ENCODE peak calls at places on chromosomes 11 and 22, in four cellular contexts. H is heart right ventricle, J is tibial artery, Q is psoas muscle. W is an unnamed sample.

GRCh38 chr22:24305260-24305692 is 34.6 kb downstream of the SPECC1L start:
- DNase-seq in J (no peak), H (no peak), Q (no peak), W (no peak)

GRCh38 chr11:65695459-65696241 is 16.4 kb upstream of the KAT5 start:
- DNase-seq in J (no peak), H (peak), Q (no peak), W (no peak)

GRCh38 chr11:11553595-11553994 is 68.2 kb downstream of the GALNT18 start:
- DNase-seq in Q (no peak), H (peak), J (peak), W (no peak)

GRCh38 chr11:78840190-78840589 is 265.5 kb upstream of the NARS2 start:
- DNase-seq in Q (no peak), J (no peak), H (no peak), W (no peak)

GRCh38 chr22:34055525-34056200 is 135.4 kb upstream of the LARGE1 start:
- DNase-seq in J (no peak), Q (no peak), H (no peak), W (no peak)

GRCh38 chr22:35630387-35630793 is 13.3 kb upstream of the MB start:
- DNase-seq in H (no peak), Q (no peak), J (no peak), W (no peak)

GRCh38 chr11:65213322-65214211 is 31.8 kb downstream of the CAPN1 start:
- DNase-seq in Q (no peak), H (no peak), J (no peak), W (no peak)

GRCh38 chr11:126598344-126599092 is 243.0 kb downstream of the ST3GAL4 start:
- DNase-seq in H (no peak), Q (no peak), J (no peak), W (no peak)

GRCh38 chr22:40487663-40488249 is 117.4 kb downstream of the SGSM3 start:
- DNase-seq in J (no peak), Q (no peak), H (no peak), W (no peak)

GRCh38 chr11:73143126-73143838 is 1.2 kb upstream of the FCHSD2 start:
- DNase-seq in J (no peak), H (no peak), Q (no peak), W (no peak)

GRCh38 chr11:4370166-4370565 is 2.0 kb upstream of the OR52B4 start:
- DNase-seq in Q (no peak), J (no peak), H (no peak), W (no peak)

GRCh38 chr11:9320047-9320446 is 5.7 kb upstream of the TMEM41B start:
- DNase-seq in J (no peak), Q (no peak), H (no peak), W (no peak)

GRCh38 chr11:121369366-121369765 is 76.8 kb downstream of the SC5D start:
- DNase-seq in H (no peak), Q (no peak), J (no peak), W (no peak)

GRCh38 chr11:64765841-64766682 is 6.3 kb upstream of the PYGM start:
- DNase-seq in Q (peak), J (peak), H (no peak), W (no peak)

GRCh38 chr11:46537851-46538295 is 56.0 kb downstream of the AMBRA1 start:
- DNase-seq in J (no peak), Q (peak), H (peak), W (no peak)

GRCh38 chr22:45427114-45427513 is 13.6 kb downstream of the RIBC2 start:
- DNase-seq in J (peak), H (no peak), Q (no peak), W (no peak)

GRCh38 chr11:45414082-45414481 is 127.9 kb upstream of the SYT13 start:
- DNase-seq in Q (no peak), H (no peak), J (no peak), W (no peak)

GRCh38 chr11:115958089-115959000 is 454.1 kb upstream of the CADM1 start:
- DNase-seq in J (no peak), H (no peak), Q (no peak), W (no peak)

GRCh38 chr11:88779551-88779950 is 286.2 kb downstream of the GRM5 start:
- DNase-seq in Q (no peak), J (no peak), H (no peak), W (no peak)

GRCh38 chr11:6505577-6506240 is 8.6 kb downstream of the DNHD1 start:
- DNase-seq in J (no peak), H (no peak), Q (no peak), W (no peak)

GRCh38 chr11:9752091-9752490 is 88.2 kb downstream of the SWAP70 start:
- DNase-seq in Q (no peak), H (peak), J (no peak), W (no peak)

GRCh38 chr11:134791102-134791501 is 379.1 kb upstream of the B3GAT1 start:
- DNase-seq in H (no peak), Q (no peak), J (no peak), W (no peak)

GRCh38 chr22:33897621-33897910 is 22.7 kb downstream of the LARGE1 start:
- DNase-seq in H (no peak), J (no peak), Q (no peak), W (no peak)

GRCh38 chr11:45655831-45656230 is 9.6 kb downstream of the CHST1 start:
- DNase-seq in Q (no peak), H (no peak), J (no peak), W (no peak)

GRCh38 chr11:107251298-107251697 is 206.3 kb downstream of the CWF19L2 start:
- DNase-seq in J (no peak), H (no peak), Q (no peak), W (no peak)

GRCh38 chr11:71145988-71146824 is 106.2 kb downstream of the SHANK2 start:
- DNase-seq in J (no peak), Q (no peak), H (no peak), W (no peak)

GRCh38 chr11:45857834-45858492 is 10.7 kb downstream of the CRY2 start:
- DNase-seq in J (peak), H (peak), Q (peak), W (no peak)

GRCh38 chr22:44205713-44206645 is 25.3 kb downstream of the PARVG start:
- DNase-seq in Q (no peak), H (no peak), J (no peak), W (no peak)

GRCh38 chr11:8222820-8223512 is 40.7 kb downstream of the LMO1 start:
- DNase-seq in J (no peak), H (no peak), Q (no peak), W (no peak)

GRCh38 chr11:2574043-2574552 is 125.7 kb downstream of the KCNQ1OT1 start:
- DNase-seq in Q (peak), J (peak), H (peak), W (peak)

GRCh38 chr11:110793556-110793955 is 81.3 kb upstream of the ARHGAP20 start:
- DNase-seq in J (no peak), Q (no peak), H (no peak), W (no peak)

GRCh38 chr22:30373331-30374325 is 13.6 kb downstream of the RNF215 start:
- DNase-seq in J (no peak), H (no peak), Q (no peak), W (no peak)

GRCh38 chr11:91243630-91244029 is 981.0 kb upstream of the FAT3 start:
- DNase-seq in H (no peak), Q (no peak), J (no peak), W (no peak)

GRCh38 chr22:19991645-19992451 is 24.8 kb downstream of the ARVCF start:
- DNase-seq in Q (peak), J (peak), H (peak), W (no peak)

GRCh38 chr11:2651826-2652237 is 48.0 kb downstream of the KCNQ1OT1 start:
- DNase-seq in Q (no peak), H (no peak), J (no peak), W (no peak)

GRCh38 chr11:79237676-79238075 is 203.2 kb downstream of the TENM4 start:
- DNase-seq in H (no peak), Q (no peak), J (no peak), W (no peak)

GRCh38 chr11:44818110-44818509 is 91.3 kb downstream of the TSPAN18 start:
- DNase-seq in J (no peak), H (no peak), Q (no peak), W (no peak)

GRCh38 chr22:36052505-36052941 is 23.9 kb upstream of the RBFOX2 start:
- DNase-seq in Q (no peak), H (no peak), J (no peak), W (no peak)

GRCh38 chr11:73242291-73243092 is 24.4 kb downstream of the P2RY2 start:
- DNase-seq in H (peak), Q (peak), J (peak), W (peak)

DNA sequence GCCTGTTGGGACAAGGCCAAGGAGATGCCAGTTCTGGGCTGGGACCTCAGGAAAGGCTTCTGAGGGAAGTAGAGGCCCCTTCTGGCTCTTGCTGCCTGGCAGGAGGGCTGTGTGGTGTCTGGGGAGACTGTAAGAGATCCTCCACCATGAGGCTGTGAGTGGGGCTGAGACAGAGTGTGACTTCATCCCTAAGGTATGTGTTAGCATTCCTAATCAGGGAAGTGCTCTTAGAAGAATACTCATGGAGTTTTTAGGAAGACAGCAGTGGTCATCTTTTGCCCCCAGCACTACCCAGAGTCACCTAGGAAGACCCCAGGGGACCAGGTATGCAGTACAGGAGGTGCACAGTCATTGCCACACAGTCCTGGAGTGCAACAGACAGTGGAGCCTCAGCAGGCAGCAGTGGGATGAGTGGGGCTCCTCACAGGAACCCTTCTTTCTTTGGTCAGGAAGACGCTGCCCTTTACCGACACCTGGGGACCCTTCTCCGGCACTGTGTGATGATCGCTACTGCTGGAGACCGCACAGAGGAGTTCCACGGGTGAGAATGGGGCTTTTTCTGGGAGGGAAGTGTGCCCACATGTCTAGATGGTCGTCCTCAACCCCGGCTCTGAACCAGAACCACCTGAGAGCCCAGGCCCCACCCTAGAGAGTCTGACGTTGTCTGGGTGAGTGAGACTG is 2.8 kb downstream of the RIC8A start:
- DNase-seq in H (no peak), Q (no peak), J (no peak), W (peak)
- H3K4me3 ChIP-seq in H (peak), Q (peak), J (peak), W (peak)

DNA sequence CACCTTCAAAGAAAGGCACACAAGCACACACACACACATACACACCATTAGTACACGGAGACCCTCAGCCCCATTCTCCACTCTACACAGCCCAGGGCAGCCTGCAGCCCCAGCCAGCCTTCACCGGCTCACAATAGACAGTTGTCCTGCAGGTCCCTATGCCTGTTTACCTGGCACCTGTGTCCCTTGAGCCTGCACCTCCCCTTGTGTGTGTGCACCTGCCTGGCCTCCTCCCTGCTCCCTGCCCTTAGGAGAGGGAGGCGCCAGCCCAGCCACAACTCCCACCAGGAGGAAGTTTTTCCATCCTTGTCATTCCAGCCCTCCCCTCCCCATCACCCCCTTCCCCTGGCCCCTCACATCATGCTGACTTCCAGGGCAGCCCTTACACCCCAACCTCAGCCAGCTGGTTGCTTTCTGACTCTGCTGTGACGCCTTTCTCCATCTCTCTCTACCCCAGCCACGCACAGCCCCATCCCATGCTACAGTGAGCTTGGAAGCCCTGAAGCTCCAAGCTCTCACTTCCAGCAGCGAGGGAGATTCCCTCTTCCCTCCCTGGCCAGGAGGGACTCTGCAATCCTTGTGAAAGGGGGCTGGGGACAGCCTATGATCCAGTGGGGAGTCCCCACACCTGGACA is 4.4 kb downstream of the AHNAK start:
- DNase-seq in Q (no peak), J (no peak), H (no peak), W (no peak)
- H3K4me3 ChIP-seq in Q (peak), J (peak), H (peak), W (peak)

DNA sequence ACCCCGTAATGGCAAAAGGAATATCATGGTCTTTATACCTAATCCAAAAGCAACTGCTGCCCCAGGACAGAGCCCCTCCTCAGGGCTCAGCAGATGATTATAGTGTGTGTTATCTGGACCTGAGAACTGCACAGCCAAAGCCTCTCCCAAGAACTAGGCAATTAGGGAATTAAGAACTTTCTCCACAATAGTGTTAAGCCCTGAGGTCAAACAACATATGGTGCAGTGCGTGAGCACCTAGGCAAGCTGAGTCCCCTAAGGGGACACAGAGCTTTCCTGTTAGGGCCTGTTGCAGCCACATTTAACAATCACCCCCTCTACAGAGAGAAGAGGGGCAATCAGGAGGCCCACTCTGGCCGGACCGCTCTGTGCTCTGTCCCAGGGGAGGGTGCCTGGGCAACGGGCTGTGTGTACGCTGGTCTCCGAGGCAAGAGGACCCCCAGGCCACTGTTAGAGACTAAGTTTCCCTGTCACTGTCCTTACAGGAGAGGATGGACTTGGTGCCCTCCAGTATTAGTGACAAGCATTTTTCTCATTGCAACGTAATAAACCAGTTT is 1.4 kb upstream of the KCNJ5 start:
- DNase-seq in J (no peak), H (no peak), Q (no peak), W (no peak)
- H3K4me3 ChIP-seq in J (no peak), H (no peak), Q (no peak), W (no peak)

GRCh38 chr22:50271011-50271394 is 823 bp upstream of the MAPK11 start:
- DNase-seq in Q (no peak), H (no peak), J (no peak), W (no peak)

GRCh38 chr22:50270302-50271010 is at the start of gene MAPK11:
- DNase-seq in H (peak), J (peak), Q (peak), W (no peak)

GRCh38 chr22:50272103-50272782 is 2.1 kb upstream of the MAPK11 start:
- DNase-seq in J (no peak), H (no peak), Q (no peak), W (no peak)

GRCh38 chr22:50269573-50270301 is 443 bp downstream of the MAPK11 start:
- DNase-seq in Q (no peak), J (no peak), H (peak), W (no peak)

DNA sequence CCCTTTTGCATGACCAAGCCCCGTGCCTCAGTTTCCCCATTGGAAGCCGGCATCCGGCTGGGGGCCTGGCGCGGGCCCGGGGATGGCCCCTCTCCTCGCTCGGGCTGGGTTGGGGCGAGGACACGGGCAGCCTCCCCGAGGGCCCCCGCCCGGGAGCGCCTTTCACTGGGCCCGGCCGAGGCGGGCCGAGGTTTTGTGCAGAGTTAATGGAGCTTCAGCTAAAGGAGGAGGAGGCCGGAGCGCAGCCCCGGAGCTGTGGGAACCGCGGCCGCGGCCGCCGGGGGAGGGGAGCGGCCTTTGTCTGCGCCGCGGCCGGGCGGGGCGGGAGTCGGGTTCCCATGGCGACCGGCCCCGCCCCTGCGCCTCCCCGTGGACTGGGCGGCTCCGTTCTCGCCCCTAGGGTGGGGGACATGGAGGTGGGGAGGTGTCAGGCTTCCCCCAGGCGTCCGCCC is 1.4 kb upstream of the MAPK11 start:
- DNase-seq in Q (peak), H (peak), J (no peak), W (peak)
- H3K4me3 ChIP-seq in Q (peak), H (peak), J (peak), W (peak)

GRCh38 chr22:50259302-50259701 is 2.2 kb downstream of the MAPK12 start:
- DNase-seq in Q (no peak), H (no peak), J (no peak), W (no peak)

GRCh38 chr22:50258361-50259292 is 2.9 kb downstream of the MAPK12 start:
- DNase-seq in Q (peak), H (peak), J (no peak), W (no peak)

GRCh38 chr22:50260801-50261614 is 475 bp downstream of the MAPK12 start:
- DNase-seq in Q (no peak), J (no peak), H (peak), W (no peak)

GRCh38 chr22:50261615-50262459 is at the start of gene MAPK12:
- DNase-seq in H (peak), Q (peak), J (no peak), W (no peak)

DNA sequence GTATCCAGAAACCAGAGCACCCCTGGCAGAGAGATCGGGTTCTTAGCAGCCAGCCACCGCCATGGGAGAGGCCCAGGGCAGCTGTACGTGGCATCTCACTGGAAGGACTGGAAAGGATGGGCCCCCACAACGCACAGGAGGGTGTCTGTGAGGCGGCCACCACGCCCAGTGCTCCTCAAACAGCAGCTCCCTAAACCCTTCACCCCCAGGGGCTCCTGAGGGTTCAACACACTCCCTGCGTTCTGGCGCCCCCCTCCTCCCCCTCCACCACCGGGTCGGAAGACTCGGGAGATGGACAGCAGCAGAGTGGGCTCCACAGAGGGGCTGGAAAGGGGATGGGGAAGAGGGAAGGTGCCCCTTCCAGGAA is 1.1 kb downstream of the MAPK12 start:
- DNase-seq in H (no peak), J (no peak), Q (no peak), W (no peak)
- H3K4me3 ChIP-seq in H (peak), J (peak), Q (peak), W (peak)

GRCh38 chr11:68684385-68685356 is at the start of gene GAL:
- DNase-seq in J (no peak), H (no peak), Q (no peak), W (no peak)
- H3K4me3 ChIP-seq in J (peak), H (peak), Q (peak), W (peak)

GRCh38 chr22:49848690-49849160 is 4.9 kb upstream of the ZBED4 start:
- DNase-seq in J (no peak), H (no peak), Q (no peak), W (no peak)

GRCh38 chr22:49850959-49851815 is 2.5 kb upstream of the ZBED4 start:
- DNase-seq in Q (no peak), J (no peak), H (no peak), W (no peak)

GRCh38 chr22:49847751-49848689 is 5.6 kb upstream of the ZBED4 start:
- DNase-seq in J (no peak), H (no peak), Q (no peak), W (no peak)

GRCh38 chr22:49849161-49850020 is 4.3 kb upstream of the ZBED4 start:
- DNase-seq in J (no peak), Q (no peak), H (no peak), W (no peak)

GRCh38 chr22:49850021-49850911 is 3.4 kb upstream of the ZBED4 start:
- DNase-seq in Q (no peak), H (no peak), J (no peak), W (no peak)
- H3K4me3 ChIP-seq in Q (peak), H (no peak), J (peak), W (no peak)

GRCh38 chr11:47587733-47588326 is 1.4 kb downstream of the FAM180B start:
- DNase-seq in H (peak), Q (peak), J (peak), W (no peak)

GRCh38 chr11:47589103-47589502 is 2.6 kb downstream of the FAM180B start:
- DNase-seq in J (no peak), Q (no peak), H (no peak), W (no peak)

GRCh38 chr11:47591764-47592163 is 2.4 kb downstream of the C1QTNF4 start:
- DNase-seq in H (no peak), Q (no peak), J (no peak), W (no peak)

GRCh38 chr11:47590026-47590861 is 3.8 kb downstream of the FAM180B start:
- DNase-seq in Q (no peak), J (no peak), H (peak), W (no peak)

GRCh38 chr11:47589504-47590025 is 3.1 kb downstream of the FAM180B start:
- DNase-seq in H (no peak), J (no peak), Q (no peak), W (no peak)
- H3K4me3 ChIP-seq in H (peak), J (peak), Q (peak), W (peak)

GRCh38 chr11:130160460-130161090 is 993 bp downstream of the ST14 start:
- DNase-seq in J (no peak), Q (no peak), H (no peak), W (no peak)

GRCh38 chr11:130157111-130157510 is 2.5 kb upstream of the ST14 start:
- DNase-seq in J (no peak), H (no peak), Q (no peak), W (no peak)

GRCh38 chr11:130157840-130158239 is 1.7 kb upstream of the ST14 start:
- DNase-seq in Q (no peak), J (no peak), H (no peak), W (no peak)

GRCh38 chr11:130159657-130160459 is at the start of gene ST14:
- DNase-seq in J (no peak), Q (no peak), H (no peak), W (no peak)

GRCh38 chr11:130159139-130159538 is 443 bp upstream of the ST14 start:
- DNase-seq in H (no peak), J (no peak), Q (no peak), W (no peak)
- H3K4me3 ChIP-seq in H (no peak), J (peak), Q (no peak), W (no peak)